ENCODE peak calls at places on chromosomes 12 and 14, in four cellular contexts. One of them, this sample, is unnamed.

GRCh38 chr14:70073924-70074566 is 114.7 kb downstream of the SLC8A3 start:
- DNase-seq in NCI-H1092: peak
- DNase-seq in GM04503: no peak
- DNase-seq in GM19239: peak
- DNase-seq in this sample: peak

GRCh38 chr12:52228366-52228765 is 4.7 kb upstream of the KRT7 start:
- DNase-seq in GM04503: no peak
- DNase-seq in NCI-H1092: no peak
- DNase-seq in GM19239: no peak
- DNase-seq in this sample: no peak

GRCh38 chr12:5070090-5070489 is 26.4 kb downstream of the KCNA5 start:
- DNase-seq in NCI-H1092: no peak
- DNase-seq in GM19239: no peak
- DNase-seq in GM04503: no peak
- DNase-seq in this sample: no peak

GRCh38 chr14:96108911-96109310 is 69.7 kb downstream of the C14orf132 start:
- DNase-seq in GM19239: no peak
- DNase-seq in GM04503: no peak
- DNase-seq in NCI-H1092: no peak
- DNase-seq in this sample: peak

GRCh38 chr12:67391034-67391433 is 121.9 kb downstream of the CAND1 start:
- DNase-seq in GM04503: no peak
- DNase-seq in NCI-H1092: no peak
- DNase-seq in GM19239: no peak
- DNase-seq in this sample: no peak

GRCh38 chr14:51677276-51677675 is 25.6 kb downstream of the FRMD6 start:
- DNase-seq in GM19239: no peak
- DNase-seq in NCI-H1092: no peak
- DNase-seq in GM04503: peak
- DNase-seq in this sample: no peak

GRCh38 chr12:12812163-12812562 is 983 bp upstream of the DDX47 start:
- DNase-seq in GM04503: no peak
- DNase-seq in NCI-H1092: no peak
- DNase-seq in GM19239: no peak
- DNase-seq in this sample: no peak

GRCh38 chr14:69763761-69764510 is 3.0 kb upstream of the SRSF5 start:
- DNase-seq in GM19239: no peak
- DNase-seq in NCI-H1092: no peak
- DNase-seq in GM04503: no peak
- DNase-seq in this sample: no peak

GRCh38 chr12:29429999-29430698 is 49.2 kb upstream of the ERGIC2 start:
- DNase-seq in NCI-H1092: no peak
- DNase-seq in GM04503: no peak
- DNase-seq in GM19239: no peak
- DNase-seq in this sample: peak

GRCh38 chr12:123767613-123768012 is 5.5 kb downstream of the DNAH10 start:
- DNase-seq in NCI-H1092: no peak
- DNase-seq in GM19239: no peak
- DNase-seq in GM04503: no peak
- DNase-seq in this sample: no peak

GRCh38 chr12:14393736-14394135 is 28.3 kb downstream of the ATF7IP start:
- DNase-seq in NCI-H1092: no peak
- DNase-seq in GM19239: no peak
- DNase-seq in GM04503: no peak
- DNase-seq in this sample: no peak

GRCh38 chr14:99562848-99563748 is 40.9 kb downstream of the CCDC85C start:
- DNase-seq in GM04503: no peak
- DNase-seq in GM19239: no peak
- DNase-seq in NCI-H1092: peak
- DNase-seq in this sample: peak

GRCh38 chr12:4107436-4107878 is 166.1 kb upstream of the CCND2 start:
- DNase-seq in GM19239: peak
- DNase-seq in GM04503: no peak
- DNase-seq in NCI-H1092: no peak
- DNase-seq in this sample: peak

GRCh38 chr14:85565862-85566296 is 35.9 kb downstream of the FLRT2 start:
- DNase-seq in GM04503: no peak
- DNase-seq in NCI-H1092: no peak
- DNase-seq in GM19239: no peak
- DNase-seq in this sample: no peak

GRCh38 chr14:77151918-77152588 is 10.5 kb upstream of the ZDHHC22 start:
- DNase-seq in GM19239: no peak
- DNase-seq in NCI-H1092: no peak
- DNase-seq in GM04503: no peak
- DNase-seq in this sample: no peak